ENCODE peak calls at places on chromosomes 4 and X, in ten cellular contexts. R, V, G, M, A, F, Z, B, O and C are unnamed samples.

GRCh38 chr4:112119358-112119783 is 25.9 kb upstream of the FAM241A start:
- DNase-seq in O (no peak), Z (no peak), A (no peak), F (no peak), M (no peak), V (no peak), G (no peak), B (no peak), R (no peak), C (no peak)

GRCh38 chr4:25406081-25406692 is 29.1 kb downstream of the ANAPC4 start:
- DNase-seq in V (no peak), M (no peak), Z (no peak), A (no peak), G (no peak), O (no peak), R (no peak), F (no peak), B (no peak), C (no peak)

GRCh38 chr4:19497692-19498091 is 754.0 kb upstream of the SLIT2 start:
- DNase-seq in M (no peak), G (no peak), R (no peak), V (no peak), F (no peak), A (no peak), B (no peak), Z (no peak), O (no peak), C (no peak)

GRCh38 chrX:115978068-115978467 is 192.5 kb upstream of the AGTR2 start:
- DNase-seq in R (no peak), Z (no peak), O (no peak), B (no peak), M (no peak), G (no peak), A (no peak), V (no peak), F (no peak), C (no peak)

GRCh38 chr4:33961751-33962150 is 2282.6 kb downstream of the ARAP2 start:
- DNase-seq in A (no peak), Z (no peak), V (no peak), O (no peak), B (no peak), G (no peak), F (no peak), R (no peak), M (no peak), C (no peak)

GRCh38 chrX:107686026-107686425 is 57.7 kb downstream of the PRPS1 start:
- DNase-seq in F (no peak), V (no peak), G (no peak), R (no peak), A (no peak), O (no peak), B (no peak), M (no peak), Z (no peak), C (no peak)

GRCh38 chrX:103730147-103730546 is 19.4 kb downstream of the TMEM31 start:
- DNase-seq in A (no peak), B (no peak), M (no peak), Z (no peak), V (no peak), R (no peak), G (no peak), O (no peak), F (no peak), C (no peak)

GRCh38 chrX:144791298-144791697 is 456.0 kb upstream of the SPANXN1 start:
- DNase-seq in M (no peak), F (no peak), B (no peak), R (no peak), O (no peak), A (no peak), V (no peak), G (peak; percentile 4), Z (no peak), C (no peak)

GRCh38 chr4:46781434-46782092 is 127.5 kb downstream of the COX7B2 start:
- DNase-seq in B (no peak), M (no peak), G (no peak), Z (no peak), V (no peak), A (no peak), F (no peak), R (no peak), O (no peak), C (no peak)

GRCh38 chr4:14018191-14018853 is 390.8 kb upstream of the BOD1L1 start:
- DNase-seq in G (peak; percentile 37), A (no peak), F (no peak), R (no peak), V (no peak), O (no peak), Z (no peak), M (no peak), B (no peak), C (no peak)

GRCh38 chr4:186948361-186949291 is 225.0 kb upstream of the FAT1 start:
- DNase-seq in Z (peak; percentile 83), F (peak; percentile 55), G (peak; percentile 35), V (no peak), A (no peak), R (peak; percentile 64), M (no peak), B (no peak), O (no peak), C (no peak)

GRCh38 chr4:39823193-39823592 is 125.3 kb downstream of the UBE2K start:
- DNase-seq in Z (no peak), G (no peak), B (no peak), F (no peak), M (no peak), R (no peak), V (no peak), O (no peak), A (no peak), C (no peak)

GRCh38 chrX:73647632-73648322 is 84.8 kb downstream of the CHIC1 start:
- DNase-seq in R (no peak), Z (no peak), M (no peak), A (no peak), V (no peak), B (no peak), G (no peak), O (no peak), F (no peak), C (no peak)

GRCh38 chrX:65751511-65751910 is 84.1 kb downstream of the MSN start:
- DNase-seq in F (no peak), M (no peak), R (no peak), Z (no peak), O (no peak), V (no peak), A (no peak), G (no peak), B (no peak), C (no peak)

GRCh38 chr4:41156574-41156973 is 57.8 kb downstream of the APBB2 start:
- DNase-seq in G (no peak), M (no peak), O (no peak), R (no peak), B (no peak), Z (no peak), A (peak; percentile 66), V (no peak), F (no peak), C (no peak)

GRCh38 chr4:41155194-41155830 is 59.0 kb downstream of the APBB2 start:
- DNase-seq in F (no peak), Z (no peak), O (no peak), A (no peak), R (no peak), V (no peak), M (no peak), G (peak; percentile 26), B (no peak), C (no peak)

GRCh38 chr4:41158756-41159155 is 55.6 kb downstream of the APBB2 start:
- DNase-seq in A (no peak), M (no peak), V (no peak), Z (no peak), R (no peak), O (no peak), B (no peak), F (no peak), G (no peak), C (no peak)

GRCh38 chr4:41158274-41158673 is 56.1 kb downstream of the APBB2 start:
- DNase-seq in G (no peak), V (no peak), O (no peak), R (no peak), M (no peak), B (no peak), Z (no peak), F (no peak), A (no peak), C (no peak)

GRCh38 chr4:41157009-41157408 is 57.3 kb downstream of the APBB2 start:
- DNase-seq in G (no peak), M (no peak), F (no peak), A (no peak), Z (peak; percentile 82), V (no peak), R (no peak), O (no peak), B (no peak), C (no peak)
- H3K4me1 ChIP-seq in G (peaks cover 12% of the 10 kb centered on the region), M (peaks cover 15% of the 10 kb centered on the region), F (peaks cover 47% of the 10 kb centered on the region), A (peaks cover 100% of the 10 kb centered on the region), Z (peaks cover 31% of the 10 kb centered on the region), V (peaks cover 8% of the 10 kb centered on the region), R (peaks cover 3% of the 10 kb centered on the region), O (peaks cover 12% of the 10 kb centered on the region), B (peaks cover 30% of the 10 kb centered on the region), C (peaks cover 9% of the 10 kb centered on the region)

DNA sequence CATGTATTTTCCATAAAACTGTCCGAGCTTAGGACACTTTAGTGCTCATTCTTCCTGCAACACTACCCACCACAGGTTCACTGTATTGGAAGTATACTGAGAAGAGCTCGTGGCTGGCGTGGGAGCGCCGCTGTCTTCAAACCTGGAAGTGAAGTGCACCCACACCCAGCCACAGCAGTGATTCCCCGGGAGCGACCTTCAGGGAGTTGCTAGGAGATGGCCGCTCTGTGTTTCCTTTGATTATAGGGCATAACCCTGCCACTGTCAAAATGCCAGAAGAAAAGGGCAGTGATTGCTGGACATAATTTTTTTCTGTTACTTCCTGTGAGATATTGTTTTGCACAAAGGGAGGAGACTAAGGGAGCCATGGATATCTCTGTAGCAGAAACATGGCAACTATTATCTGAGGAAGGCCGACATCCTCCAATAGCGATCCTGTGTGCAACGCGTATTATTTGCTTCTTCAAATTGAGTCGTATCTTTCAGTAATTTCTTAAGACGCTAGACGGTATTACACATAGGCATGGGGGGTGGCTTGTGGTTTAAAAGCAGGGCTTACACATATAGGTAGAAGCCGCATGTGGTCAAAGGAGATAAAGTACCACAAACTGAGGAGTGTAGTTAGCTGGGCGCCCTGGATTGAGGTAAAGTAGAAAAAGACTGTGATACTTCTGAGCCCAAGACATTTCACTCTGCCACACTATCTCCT is 94.8 kb downstream of the SORBS2 start:
- DNase-seq in V (no peak), M (no peak), O (no peak), A (no peak), F (no peak), R (no peak), G (no peak), Z (peak; percentile 42), B (no peak), C (no peak)
- H3K4me1 ChIP-seq in V (no peaks in the 10 kb centered on the region), M (peaks cover 12% of the 10 kb centered on the region), O (no peaks in the 10 kb centered on the region), A (no peaks in the 10 kb centered on the region), F (no peaks in the 10 kb centered on the region), R (no peaks in the 10 kb centered on the region), G (peaks cover 40% of the 10 kb centered on the region), Z (peaks cover 93% of the 10 kb centered on the region), B (peaks cover 45% of the 10 kb centered on the region), C (no peaks in the 10 kb centered on the region)

GRCh38 chr4:74930166-74930565 is 2.8 kb upstream of the PARM1 start:
- DNase-seq in O (no peak), Z (no peak), V (no peak), G (no peak), A (no peak), R (no peak), B (no peak), F (no peak), M (no peak), C (no peak)
- H3K4me1 ChIP-seq in O (peaks cover 2% of the 10 kb centered on the region), Z (peaks cover 8% of the 10 kb centered on the region), V (peaks cover 4% of the 10 kb centered on the region), G (peaks cover 3% of the 10 kb centered on the region), A (peaks cover 17% of the 10 kb centered on the region), R (peaks cover 15% of the 10 kb centered on the region), B (peaks cover 19% of the 10 kb centered on the region), F (no peaks in the 10 kb centered on the region), M (peaks cover 2% of the 10 kb centered on the region), C (no peaks in the 10 kb centered on the region)

GRCh38 chr4:27358269-27358668 is 497.6 kb downstream of the STIM2 start:
- DNase-seq in Z (no peak), F (no peak), V (no peak), R (no peak), B (no peak), O (no peak), G (no peak), A (no peak), M (no peak), C (no peak)
- H3K4me1 ChIP-seq in Z (no peaks in the 10 kb centered on the region), F (no peaks in the 10 kb centered on the region), V (no peaks in the 10 kb centered on the region), R (no peaks in the 10 kb centered on the region), B (peaks cover 11% of the 10 kb centered on the region), O (no peaks in the 10 kb centered on the region), G (peaks cover 5% of the 10 kb centered on the region), A (peaks cover 6% of the 10 kb centered on the region), M (peaks cover 5% of the 10 kb centered on the region), C (no peaks in the 10 kb centered on the region)